ENCODE peak calls at places on chromosomes 12 and 14, in six cellular contexts. B is fibroblast of mammary gland, P is RCC 7860, Q is amniotic epithelial cell, N is LoVo, A is stomach. C is an unnamed sample.

GRCh38 chr14:55715889-55716288 is 135.9 kb downstream of the KTN1 start:
- DNase-seq in B (peak), P (no peak), Q (peak), N (no peak), A (no peak), C (no peak)

GRCh38 chr12:6953417-6954315 is 2.5 kb downstream of the PTPN6 start:
- DNase-seq in B (no peak), P (no peak), Q (no peak), N (no peak), A (peak), C (peak)

GRCh38 chr14:85241022-85241880 is 288.7 kb upstream of the FLRT2 start:
- DNase-seq in B (no peak), P (no peak), Q (peak), N (no peak), A (no peak), C (no peak)

GRCh38 chr12:76183459-76184186 is 99.1 kb upstream of the NAP1L1 start:
- DNase-seq in B (peak), P (peak), Q (peak), N (peak), A (no peak), C (no peak)

GRCh38 chr14:31692376-31692781 is 131.2 kb downstream of the NUBPL start:
- DNase-seq in B (peak), P (no peak), Q (no peak), N (no peak), A (no peak), C (no peak)

GRCh38 chr14:68234101-68234905 is 414.7 kb downstream of the RAD51B start:
- DNase-seq in B (no peak), P (no peak), Q (no peak), N (no peak), A (no peak), C (no peak)

GRCh38 chr14:72788255-72788654 is 105.6 kb downstream of the DPF3 start:
- DNase-seq in B (no peak), P (no peak), Q (peak), N (no peak), A (no peak), C (no peak)

GRCh38 chr14:65631040-65631439 is 218.5 kb downstream of the FUT8 start:
- DNase-seq in B (no peak), P (no peak), Q (no peak), N (no peak), A (no peak), C (no peak)

C was measured in NK-92 treated with Interleukin-12 subunit alpha and Interleukin-12 subunit beta, amount 100 ng/mL, for 24 hours.